ENCODE peak calls at places on chromosomes 2 and 18, in four cellular contexts. M is K562, J is H1, T is HepG2. P is an unnamed sample.

GRCh38 chr2:68345129-68345875 is 19.8 kb upstream of the PLEK start:
- DNase-seq in M (no peak), J (no peak), T (no peak), P (no peak)

GRCh38 chr2:156021326-156022040 is 311.0 kb downstream of the NR4A2 start:
- DNase-seq in M (no peak), J (no peak), T (no peak), P (no peak)

GRCh38 chr2:237296756-237297155 is 117.2 kb downstream of the COL6A3 start:
- DNase-seq in M (no peak), J (no peak), T (no peak), P (no peak)

GRCh38 chr2:222333397-222333796 is 34.6 kb upstream of the PAX3 start:
- DNase-seq in M (no peak), J (no peak), T (no peak), P (no peak)

GRCh38 chr2:23330214-23330613 is 54.8 kb upstream of the KLHL29 start:
- DNase-seq in M (peak; percentile 32), J (peak; percentile 79), T (no peak), P (peak; percentile 33)

GRCh38 chr2:71804251-71804650 is 343.4 kb downstream of the CYP26B1 start:
- DNase-seq in M (no peak), J (no peak), T (peak; percentile 21), P (no peak)

GRCh38 chr2:120520929-120521912 is 175.3 kb downstream of the INHBB start:
- DNase-seq in M (peak; percentile 48), J (peak; percentile 89), T (peak; percentile 60), P (peak; percentile 40)

GRCh38 chr2:108215794-108216211 is 24.0 kb upstream of the SULT1C3 start:
- DNase-seq in M (peak; percentile 15), J (no peak), T (peak; percentile 55), P (peak; percentile 46)

GRCh38 chr2:99656938-99657337 is 167.1 kb upstream of the REV1 start:
- DNase-seq in M (no peak), J (no peak), T (no peak), P (no peak)

GRCh38 chr2:36561223-36561944 is 36.6 kb downstream of the FEZ2 start:
- DNase-seq in M (no peak), J (no peak), T (peak; percentile 18), P (peak; percentile 72)

GRCh38 chr2:105307146-105307545 is 22.4 kb downstream of the TGFBRAP1 start:
- DNase-seq in M (no peak), J (no peak), T (no peak), P (no peak)

GRCh38 chr2:10375570-10376266 is 72.4 kb downstream of the ODC1 start:
- DNase-seq in M (no peak), J (no peak), T (no peak), P (no peak)

GRCh38 chr2:1601064-1601405 is 143.3 kb downstream of the PXDN start:
- DNase-seq in M (no peak), J (no peak), T (no peak), P (no peak)

GRCh38 chr2:126975671-126976655 is 77.3 kb downstream of the TEX51 start:
- DNase-seq in M (no peak), J (no peak), T (no peak), P (no peak)

GRCh38 chr2:16466821-16467151 is 198.8 kb downstream of the CYRIA start:
- DNase-seq in M (no peak), J (no peak), T (no peak), P (no peak)

GRCh38 chr18:57328665-57329064 is 23.7 kb upstream of the ST8SIA3 start:
- DNase-seq in M (no peak), J (no peak), T (no peak), P (no peak)

GRCh38 chr2:219001577-219002394 is 8.6 kb upstream of the CRYBA2 start:
- DNase-seq in M (peak; percentile 61), J (peak; percentile 58), T (peak; percentile 93), P (no peak)

GRCh38 chr18:11994708-11995444 is 13.6 kb downstream of the IMPA2 start:
- DNase-seq in M (no peak), J (peak; percentile 77), T (peak; percentile 75), P (peak; percentile 68)

GRCh38 chr2:40511661-40512213 is 59.8 kb upstream of the SLC8A1 start:
- DNase-seq in M (no peak), J (no peak), T (no peak), P (no peak)

GRCh38 chr2:217903859-217904613 is 98.8 kb downstream of the TNS1 start:
- DNase-seq in M (no peak), J (no peak), T (peak; percentile 71), P (no peak)

GRCh38 chr2:78315368-78315767 is 710.1 kb upstream of the REG3G start:
- DNase-seq in M (no peak), J (no peak), T (no peak), P (no peak)

GRCh38 chr2:72965770-72966430 is 48.6 kb downstream of the EMX1 start:
- DNase-seq in M (no peak), J (no peak), T (no peak), P (no peak)

GRCh38 chr2:190655570-190655969 is 6.7 kb downstream of the NAB1 start:
- DNase-seq in M (no peak), J (no peak), T (no peak), P (no peak)

GRCh38 chr2:34719195-34719594 is 1120.1 kb upstream of the FAM98A start:
- DNase-seq in M (no peak), J (no peak), T (no peak), P (no peak)

GRCh38 chr2:237874585-237875161 is 15.2 kb downstream of the RAMP1 start:
- DNase-seq in M (no peak), J (no peak), T (no peak), P (peak; percentile 56)

GRCh38 chr2:20356042-20356441 is 5.4 kb upstream of the PUM2 start:
- DNase-seq in M (no peak), J (no peak), T (no peak), P (no peak)

GRCh38 chr2:64457518-64457917 is 3.6 kb downstream of the LGALSL start:
- DNase-seq in M (no peak), J (no peak), T (no peak), P (peak; percentile 9)

GRCh38 chr18:23932385-23933067 is 82.0 kb upstream of the TTC39C start:
- DNase-seq in M (no peak), J (no peak), T (no peak), P (no peak)

GRCh38 chr18:65601775-65602174 is 149.0 kb upstream of the CDH7 start:
- DNase-seq in M (no peak), J (no peak), T (no peak), P (no peak)

GRCh38 chr2:66851449-66851872 is 416.5 kb downstream of the MEIS1 start:
- DNase-seq in M (no peak), J (no peak), T (peak; percentile 9), P (peak; percentile 23)
- TF ChIP-seq PHF8 in M (no peak), J (no peak), T (no peak), P (no peak)

DNA sequence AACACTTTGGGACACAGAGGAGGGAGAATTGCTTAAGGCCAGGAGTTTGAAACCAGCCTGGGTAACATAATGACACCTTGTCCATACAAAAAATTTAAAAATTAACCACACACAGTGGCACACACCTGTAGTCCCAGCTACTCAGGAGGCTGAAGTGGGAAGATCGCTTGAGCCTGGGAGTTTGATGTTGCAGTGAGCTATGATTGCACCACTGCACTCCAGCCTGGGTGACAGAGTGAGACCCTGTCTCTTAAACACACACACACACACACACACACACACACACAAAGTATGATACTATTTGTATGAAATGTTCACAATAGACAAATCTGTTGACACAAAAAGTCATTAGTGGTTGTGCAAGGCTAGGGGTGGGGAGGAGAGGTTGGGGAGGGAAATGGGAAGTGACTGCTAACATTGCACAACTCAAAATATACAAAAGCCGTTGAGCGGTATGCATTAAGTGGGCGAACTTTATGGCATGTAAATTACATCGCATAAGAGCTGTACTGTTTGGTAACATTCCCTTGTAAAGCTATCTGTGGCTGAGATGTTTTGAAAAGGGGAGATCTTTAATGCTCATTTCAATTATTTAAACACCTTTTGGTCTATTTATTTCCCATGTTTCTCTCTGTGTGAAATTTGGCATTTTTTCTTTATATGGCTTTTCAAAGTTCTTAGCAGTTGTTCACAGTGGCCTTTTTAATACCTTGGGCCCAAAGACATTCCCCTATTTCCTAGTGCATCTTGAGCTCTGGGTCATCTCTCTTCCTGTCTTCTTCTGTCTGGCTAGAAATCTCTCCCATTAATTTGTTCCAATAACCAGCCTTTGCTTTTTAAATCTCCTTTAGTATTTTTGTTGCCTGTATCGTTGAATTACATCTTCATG is 58.9 kb upstream of the ZNF516 start:
- DNase-seq in M (no peak), J (no peak), T (peak; percentile 79), P (no peak)
- TF ChIP-seq PHF8 in M (no peak), J (no peak), T (no peak), P (no peak)

GRCh38 chr2:62200291-62200841 is 4.5 kb downstream of the B3GNT2 start:
- DNase-seq in M (no peak), J (no peak), T (no peak), P (no peak)
- TF ChIP-seq PHF8 in M (no peak), J (no peak), T (no peak), P (no peak)

GRCh38 chr2:152550386-152550785 is 166.9 kb downstream of the PRPF40A start:
- DNase-seq in M (no peak), J (no peak), T (peak; percentile 33), P (no peak)
- TF ChIP-seq PHF8 in M (no peak), J (no peak), T (no peak), P (no peak)

GRCh38 chr2:131077182-131077846 is 15.9 kb downstream of the FAM168B start:
- DNase-seq in M (no peak), J (no peak), T (no peak), P (no peak)
- TF ChIP-seq PHF8 in M (no peak), J (no peak), T (no peak), P (no peak)

DNA sequence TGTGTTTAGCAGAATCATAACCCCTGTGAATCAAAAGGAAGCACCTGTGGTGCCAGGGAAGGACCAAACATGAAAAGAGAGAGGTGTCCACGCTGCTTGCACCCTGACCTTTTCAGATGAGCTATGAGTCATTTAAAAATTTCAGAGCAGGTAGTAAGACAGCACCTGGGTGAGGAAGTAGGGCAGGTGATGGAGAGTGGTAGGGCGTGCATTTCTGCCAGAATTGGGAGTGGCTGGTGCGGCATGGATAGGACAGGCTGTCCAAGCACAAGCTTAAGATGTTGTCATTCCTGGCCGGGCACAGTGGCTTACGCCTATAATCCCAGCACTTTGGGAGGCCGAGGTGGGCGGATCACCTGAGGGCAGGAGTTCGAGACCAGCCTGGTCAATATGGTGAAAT is 36.8 kb downstream of the NPAS2 start:
- DNase-seq in M (no peak), J (no peak), T (no peak), P (no peak)
- TF ChIP-seq PHF8 in M (no peak), J (no peak), T (no peak), P (no peak)